ENCODE peak calls at places on chromosomes 11 and 22, in eight cellular contexts. B, W, J, G, O, H, V and P are unnamed samples. For H3K4me1 and H3K9me3, the result is how much of the 10 kb centered on the place peaks cover.

GRCh38 chr11:73367482-73368024 is 8.6 kb upstream of the RELT start:
- DNase-seq in J (no peak), B (no peak), W (no peak), H (no peak), G (no peak), V (no peak), O (no peak), P (no peak)

GRCh38 chr11:131653244-131653643 is 282.8 kb downstream of the NTM start:
- DNase-seq in J (no peak), V (no peak), W (peak), G (no peak), O (no peak), H (no peak), B (no peak), P (no peak)

GRCh38 chr11:8080674-8081590 is at the start of gene TUB:
- DNase-seq in J (no peak), H (no peak), G (no peak), B (no peak), O (peak), W (peak), V (peak), P (no peak)

GRCh38 chr11:72430743-72431570 is 3.4 kb downstream of the CLPB start:
- DNase-seq in W (peak), G (peak), B (peak), V (peak), J (no peak), H (peak), O (no peak), P (no peak)

GRCh38 chr11:61700221-61700620 is 20.0 kb downstream of the DAGLA start:
- DNase-seq in G (peak), V (peak), B (no peak), H (peak), W (peak), O (no peak), J (no peak), P (peak)

GRCh38 chr22:41966607-41967240 is 2.5 kb upstream of the SEPTIN3 start:
- DNase-seq in J (peak), O (no peak), V (peak), G (peak), W (peak), B (no peak), H (peak), P (no peak)

GRCh38 chr11:67266424-67267187 is at the start of gene GRK2:
- DNase-seq in V (peak), B (no peak), H (peak), O (peak), W (peak), G (peak), J (no peak), P (peak)

GRCh38 chr22:27941143-27941542 is 22.1 kb upstream of the PITPNB start:
- DNase-seq in V (no peak), J (no peak), O (no peak), B (no peak), G (no peak), H (no peak), W (no peak), P (no peak)

GRCh38 chr11:134261626-134262488 is 8.5 kb downstream of the ACAD8 start:
- DNase-seq in B (no peak), J (no peak), W (peak), O (no peak), G (no peak), H (peak), V (no peak), P (no peak)

GRCh38 chr11:132058211-132058772 is 687.9 kb downstream of the NTM start:
- DNase-seq in G (peak), V (no peak), B (no peak), W (peak), H (no peak), J (no peak), O (no peak), P (no peak)

GRCh38 chr22:40547729-40548143 is 88.8 kb downstream of the MRTFA start:
- DNase-seq in W (no peak), V (no peak), G (peak), B (no peak), O (no peak), H (no peak), J (no peak), P (no peak)

GRCh38 chr11:75428301-75428724 is 4.7 kb downstream of the KLHL35 start:
- DNase-seq in O (peak), W (peak), H (peak), J (no peak), G (peak), B (peak), V (peak), P (peak)

GRCh38 chr11:113994077-113994954 is 19.4 kb downstream of the HTR3A start:
- DNase-seq in J (no peak), G (no peak), B (no peak), V (peak), W (peak), O (no peak), H (peak), P (no peak)

GRCh38 chr11:77879218-77879617 is 58.3 kb downstream of the AAMDC start:
- DNase-seq in B (peak), W (no peak), O (peak), H (no peak), G (peak), V (no peak), J (no peak), P (no peak)

GRCh38 chr11:6248248-6248647 is 9.4 kb downstream of the CNGA4 start:
- DNase-seq in G (peak), H (no peak), O (no peak), B (no peak), W (no peak), V (no peak), J (no peak), P (no peak)

GRCh38 chr11:35548925-35549561 is 23.6 kb upstream of the PAMR1 start:
- DNase-seq in G (peak), O (no peak), H (no peak), J (no peak), V (no peak), W (no peak), B (no peak), P (no peak)

GRCh38 chr11:71251761-71252433 is 480 bp downstream of the SHANK2 start:
- DNase-seq in J (peak), B (no peak), H (peak), O (no peak), G (no peak), W (peak), V (peak), P (peak)

GRCh38 chr11:43576834-43577521 is 103.6 kb upstream of the HSD17B12 start:
- DNase-seq in O (no peak), H (peak), G (peak), J (no peak), B (peak), W (peak), V (peak), P (no peak)

GRCh38 chr11:75768112-75768908 is at the start of gene DGAT2:
- DNase-seq in G (peak), O (peak), W (peak), H (peak), V (peak), B (peak), J (peak), P (peak)

GRCh38 chr11:106961048-106961447 is 57.2 kb downstream of the GUCY1A2 start:
- DNase-seq in V (no peak), G (no peak), O (no peak), H (peak), B (no peak), W (no peak), J (no peak), P (no peak)

GRCh38 chr22:36086629-36087254 is 58.1 kb upstream of the RBFOX2 start:
- DNase-seq in B (no peak), H (no peak), V (no peak), J (no peak), G (no peak), W (no peak), O (no peak), P (no peak)

GRCh38 chr11:71996946-71997345 is 1.8 kb upstream of the IL18BP start:
- DNase-seq in O (peak), W (no peak), J (no peak), B (peak), V (no peak), H (no peak), G (no peak), P (peak)

GRCh38 chr11:126664643-126665042 is 309.2 kb downstream of the ST3GAL4 start:
- DNase-seq in J (no peak), W (no peak), B (no peak), H (no peak), G (no peak), O (no peak), V (no peak), P (no peak)

GRCh38 chr11:19344661-19345518 is 104.1 kb upstream of the E2F8 start:
- DNase-seq in G (peak), J (no peak), W (peak), H (peak), B (peak), V (peak), O (peak), P (peak)

GRCh38 chr11:76856111-76856510 is 4.6 kb upstream of the ACER3 start:
- DNase-seq in O (no peak), G (no peak), J (no peak), V (no peak), B (no peak), W (no peak), H (no peak), P (no peak)
- H3K4me1 ChIP-seq in O (under half), G (under half), J (under half), V (under half), B (under half), W (under half), H (under half), P (under half)

DNA sequence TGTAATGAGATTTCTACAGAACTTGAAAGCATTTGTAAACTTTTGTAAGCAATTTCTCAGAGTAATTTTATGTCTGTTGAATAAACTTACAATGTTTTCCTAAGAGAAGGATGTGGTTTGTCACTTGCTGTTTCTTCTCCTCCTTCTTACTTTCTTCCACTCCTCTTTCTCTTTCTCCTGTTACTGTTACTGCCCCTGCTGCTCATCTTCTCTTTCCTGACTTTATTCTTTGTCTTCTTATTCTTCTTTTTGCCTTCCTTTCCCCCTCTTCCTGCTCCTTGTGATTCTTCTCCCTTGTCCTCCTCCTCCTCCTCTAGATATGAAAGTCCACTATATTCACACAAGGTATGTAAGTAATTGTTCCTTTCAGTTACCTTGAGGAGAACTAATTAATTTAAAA is 31.1 kb upstream of the MMP7 start:
- DNase-seq in G (no peak), V (no peak), W (no peak), J (no peak), O (no peak), H (no peak), B (no peak), P (no peak)
- H3K4me3 ChIP-seq in G (no peak), V (no peak), W (no peak), J (no peak), O (no peak), H (no peak), B (no peak), P (no peak)

DNA sequence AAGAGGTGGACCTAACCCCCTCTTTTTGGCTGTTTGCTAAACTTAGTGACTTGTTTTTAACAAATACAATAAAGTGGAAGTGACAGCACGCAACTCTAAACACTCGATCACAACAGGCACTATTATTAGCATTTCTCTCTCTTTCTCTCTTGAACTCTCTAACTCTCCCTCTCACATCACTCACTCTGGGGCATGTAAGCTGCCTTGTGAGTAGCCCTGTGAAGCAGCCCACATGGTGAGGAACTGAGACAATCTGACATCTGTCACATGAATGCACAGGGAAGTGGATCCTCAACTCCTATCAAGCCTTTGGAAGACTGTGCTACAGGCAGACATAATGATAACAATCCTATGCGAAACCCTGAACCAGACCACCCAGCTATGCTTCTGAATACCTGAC is 609.0 kb upstream of the CNTN5 start:
- DNase-seq in O (no peak), B (no peak), H (no peak), V (no peak), J (no peak), W (no peak), G (no peak), P (no peak)
- H3K9me3 ChIP-seq in O (under half), B (under half), H (under half), V (under half), J (under half), W (under half), G (under half), P (under half)

DNA sequence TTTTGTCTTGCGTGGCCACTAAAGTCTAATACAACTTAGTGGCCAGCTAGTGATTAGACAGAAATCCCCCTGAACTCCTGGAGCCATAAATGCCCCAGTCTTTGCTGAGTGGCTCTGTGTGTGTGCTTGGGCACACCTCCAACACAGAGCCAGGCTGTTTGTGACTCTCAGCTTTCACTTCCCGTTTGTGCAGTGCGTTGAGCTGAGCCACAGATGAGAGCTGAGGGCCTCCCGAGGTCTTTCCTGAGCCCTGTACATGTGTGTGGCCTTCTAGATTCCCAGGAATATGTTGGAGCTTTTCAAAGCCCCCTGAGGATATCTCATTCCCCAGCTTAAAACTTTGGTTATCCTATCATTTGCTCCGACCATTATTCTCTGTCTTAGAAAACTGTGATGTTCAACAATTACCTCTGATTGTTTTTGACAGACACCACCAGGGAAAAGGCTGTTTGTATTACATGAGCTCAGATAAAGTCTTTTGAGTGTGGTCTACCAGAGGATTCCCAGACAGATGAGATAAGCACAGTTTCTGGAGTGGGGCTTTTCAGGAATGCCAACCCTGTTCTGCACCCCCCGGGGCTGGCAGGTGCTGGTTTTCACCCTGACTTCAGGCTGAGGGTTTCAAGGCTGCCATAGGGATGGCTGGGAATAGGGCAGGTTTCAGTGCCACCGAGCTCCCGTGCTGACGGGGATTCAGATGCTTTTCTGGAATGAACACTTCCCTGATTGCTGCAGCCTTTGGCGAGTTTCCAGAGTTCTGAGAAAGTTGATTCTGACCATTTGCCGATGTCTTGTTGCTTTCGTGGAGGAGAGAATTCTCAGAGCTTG is 23.8 kb downstream of the IGHMBP2 start:
- DNase-seq in J (no peak), B (no peak), O (peak), V (peak), H (no peak), G (peak), W (no peak), P (peak)
- H3K4me1 ChIP-seq in J (under half), B (under half), O (under half), V (under half), H (under half), G (under half), W (under half), P (under half)

GRCh38 chr11:123258877-123259276 is 63.8 kb upstream of the CLMP start:
- DNase-seq in G (no peak), W (no peak), J (no peak), B (no peak), V (no peak), O (no peak), H (no peak), P (no peak)

GRCh38 chr11:123264431-123264780 is 69.4 kb upstream of the CLMP start:
- DNase-seq in B (no peak), J (no peak), H (no peak), G (no peak), O (no peak), V (no peak), W (no peak), P (no peak)

GRCh38 chr11:123260511-123261211 is 65.6 kb upstream of the CLMP start:
- DNase-seq in B (no peak), J (no peak), H (peak), W (no peak), O (no peak), G (no peak), V (no peak), P (no peak)

GRCh38 chr11:123255909-123256308 is 60.9 kb upstream of the CLMP start:
- DNase-seq in O (no peak), J (no peak), B (no peak), V (no peak), W (no peak), G (no peak), H (no peak), P (no peak)

GRCh38 chr11:123261345-123262106 is 66.5 kb upstream of the CLMP start:
- DNase-seq in V (peak), B (peak), W (peak), G (peak), O (peak), H (peak), J (peak), P (peak)
- H3K4me3 ChIP-seq in V (peak), B (peak), W (no peak), G (peak), O (no peak), H (peak), J (no peak), P (peak)

GRCh38 chr22:48424661-48425060 is 1403.0 kb downstream of the BRD1 start:
- DNase-seq in W (no peak), J (no peak), O (no peak), V (no peak), B (no peak), H (no peak), G (no peak), P (no peak)
- H3K9me3 ChIP-seq in W (under half), J (under half), O (under half), V (under half), B (under half), H (under half), G (half or more), P (under half)

GRCh38 chr11:830295-831131 is 2.2 kb upstream of the CD151 start:
- DNase-seq in W (peak), H (no peak), B (peak), O (peak), V (peak), J (no peak), G (no peak), P (peak)
- H3K4me1 ChIP-seq in W (under half), H (under half), B (half or more), O (under half), V (half or more), J (under half), G (under half), P (half or more)

GRCh38 chr11:121456816-121457431 is 4.2 kb upstream of the SORL1-AS1 start:
- DNase-seq in J (no peak), W (no peak), G (no peak), V (no peak), H (no peak), O (no peak), B (no peak), P (no peak)

GRCh38 chr11:121452609-121453150 is at the start of gene SORL1-AS1:
- DNase-seq in W (no peak), J (no peak), O (no peak), V (no peak), B (no peak), H (peak), G (peak), P (no peak)

GRCh38 chr11:121451982-121452608 is at the start of gene SORL1:
- DNase-seq in O (peak), V (peak), B (peak), W (peak), H (peak), J (no peak), G (peak), P (peak)

GRCh38 chr11:121453589-121454299 is 977 bp upstream of the SORL1-AS1 start:
- DNase-seq in H (no peak), B (no peak), V (no peak), W (no peak), J (no peak), G (no peak), O (no peak), P (no peak)

DNA sequence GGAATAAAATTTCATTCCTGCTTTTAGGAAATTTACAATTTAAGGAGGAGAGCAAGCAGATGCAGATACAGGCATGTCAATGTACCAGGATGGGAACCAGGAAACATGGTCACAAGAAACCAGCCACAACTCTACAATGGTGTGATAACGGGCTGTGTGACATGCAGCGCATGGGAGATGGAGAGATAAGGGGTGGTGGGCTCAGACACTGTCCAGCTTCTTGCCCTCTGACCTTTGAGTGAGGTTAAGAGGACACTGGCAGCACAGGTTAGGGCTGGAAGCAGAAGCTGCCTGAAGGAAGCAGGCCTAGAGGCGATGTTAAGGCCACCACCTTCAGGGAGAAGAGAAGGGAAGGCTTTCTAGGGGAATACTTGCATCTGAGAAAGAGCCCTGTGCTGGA is 2.3 kb upstream of the SORL1-AS1 start:
- DNase-seq in J (no peak), H (no peak), G (no peak), O (no peak), W (no peak), V (no peak), B (no peak), P (no peak)
- H3K4me3 ChIP-seq in J (no peak), H (no peak), G (no peak), O (no peak), W (no peak), V (no peak), B (no peak), P (no peak)